ENCODE peak calls at places on chromosomes 7 and 10, in ten cellular contexts. A is T-helper 1 cell; Q is GM12865; R is activated T-helper 1 cell treated with anti-CD3 and anti-CD28 coated beads, Interleukin-12 subunit alpha, Interleukin-12 subunit beta, Interleukin-2, Interleukin-4 antibody, amounts not matched to agents 30 ng/mL and 10 ng/mL and 1 ng/mL, durations not matched to agents 14 hours and 24 hours and 36 hours; S is left cardiac atrium; P is AML-193; C is astrocyte of the spinal cord; V is iPS DF 6.9; X is fibroblast of mammary gland; T is choroid plexus epithelial cell. K is an unnamed sample.

GRCh38 chr7:33686001-33686591 is 219.2 kb upstream of the BMPER start:
- DNase-seq in S (no peak), Q (no peak), V (no peak), A (no peak), X (no peak), T (no peak), R (no peak), C (no peak), P (no peak), K (no peak)

GRCh38 chr10:127919418-127920191 is 12.7 kb downstream of the PTPRE start:
- DNase-seq in C (peak), S (no peak), R (no peak), Q (no peak), T (peak), V (no peak), X (peak), A (no peak), P (peak), K (no peak)

GRCh38 chr10:132371641-132372081 is 25.3 kb upstream of the PWWP2B start:
- DNase-seq in T (peak), P (no peak), C (no peak), R (no peak), Q (peak), A (no peak), X (no peak), S (no peak), V (no peak), K (no peak)

GRCh38 chr7:132773527-132773956 is 197.3 kb upstream of the PLXNA4 start:
- DNase-seq in V (no peak), T (peak), C (no peak), S (no peak), Q (no peak), R (no peak), X (peak), A (no peak), P (no peak), K (no peak)

GRCh38 chr7:120996333-120996982 is 7.9 kb downstream of the CPED1 start:
- DNase-seq in T (peak), C (peak), A (no peak), Q (peak), X (peak), S (peak), P (peak), R (no peak), V (no peak), K (no peak)

GRCh38 chr10:61943699-61944444 is 42.4 kb downstream of the ARID5B start:
- DNase-seq in S (no peak), T (peak), A (no peak), R (no peak), Q (peak), C (peak), P (no peak), V (no peak), X (peak), K (no peak)

GRCh38 chr7:112594397-112594796 is 113.6 kb downstream of the LSMEM1 start:
- DNase-seq in S (no peak), X (peak), C (peak), V (no peak), A (no peak), Q (no peak), P (no peak), T (peak), R (no peak), K (no peak)

GRCh38 chr10:57535306-57535705 is 732.4 kb downstream of the IPMK start:
- DNase-seq in R (no peak), P (no peak), T (no peak), Q (no peak), V (no peak), X (no peak), S (no peak), A (no peak), C (no peak), K (no peak)

GRCh38 chr10:127909716-127910463 is 3.0 kb downstream of the PTPRE start:
- DNase-seq in A (no peak), V (no peak), T (no peak), R (no peak), Q (no peak), X (peak), P (no peak), S (no peak), C (no peak), K (no peak)

GRCh38 chr7:108455524-108455832 is 758 bp downstream of the NRCAM start:
- DNase-seq in A (no peak), R (no peak), C (no peak), T (no peak), X (no peak), V (no peak), S (no peak), Q (peak), P (no peak), K (no peak)

K was measured in psoas muscle.